ENCODE peak calls at places on chromosomes 1 and 21, in eight cellular contexts. H, I, O, L, J, K, C and Q are unnamed samples.
A peak's percentile ranks its signal among the peaks of the same experiment; 100 is the strongest.

GRCh38 chr1:59625388-59625787 is 189.4 kb upstream of the HOOK1 start:
- DNase-seq in K (no peak), O (no peak), L (no peak), I (no peak), C (no peak), H (no peak), J (no peak), Q (no peak)

GRCh38 chr1:167171286-167171929 is 49.3 kb upstream of the POU2F1 start:
- DNase-seq in I (no peak), L (no peak), O (no peak), J (no peak), K (no peak), H (no peak), C (no peak), Q (no peak)

GRCh38 chr1:73813726-73814125 is 384.2 kb downstream of the LRRIQ3 start:
- DNase-seq in L (peak; percentile 5), O (no peak), K (no peak), H (no peak), I (no peak), J (no peak), C (peak; percentile 18), Q (no peak)

GRCh38 chr1:193471981-193472380 is 285.6 kb upstream of the B3GALT2 start:
- DNase-seq in O (no peak), H (no peak), J (no peak), K (no peak), L (no peak), I (no peak), C (no peak), Q (no peak)

GRCh38 chr1:31957701-31958674 is 19.8 kb upstream of the PTP4A2 start:
- DNase-seq in J (peak; percentile 50), L (peak; percentile 16), I (no peak), H (no peak), O (no peak), C (no peak), K (no peak), Q (peak; percentile 49)

GRCh38 chr1:34781071-34781843 is at the start of gene GJB3:
- DNase-seq in C (peak; percentile 54), O (no peak), J (no peak), I (no peak), H (peak; percentile 30), L (no peak), K (no peak), Q (no peak)

GRCh38 chr1:81559662-81560350 is 240.9 kb upstream of the ADGRL2 start:
- DNase-seq in O (peak; percentile 24), L (peak; percentile 7), K (no peak), C (no peak), H (no peak), J (no peak), I (no peak), Q (no peak)

GRCh38 chr1:177065430-177065829 is 99.1 kb downstream of the ASTN1 start:
- DNase-seq in I (no peak), L (no peak), C (peak; percentile 48), H (no peak), K (no peak), O (no peak), J (no peak), Q (no peak)

GRCh38 chr1:68819190-68819829 is 322.4 kb upstream of the DEPDC1 start:
- DNase-seq in H (no peak), O (peak; percentile 20), L (peak; percentile 9), I (no peak), K (no peak), J (no peak), C (peak; percentile 56), Q (no peak)

GRCh38 chr1:45018599-45019230 is 6.7 kb downstream of the UROD start:
- DNase-seq in I (peak; percentile 74), H (no peak), O (peak; percentile 72), J (peak; percentile 40), K (no peak), C (peak; percentile 82), L (peak; percentile 62), Q (peak; percentile 48)

GRCh38 chr1:229238674-229239415 is 32.1 kb upstream of the RAB4A start:
- DNase-seq in I (no peak), O (no peak), K (no peak), L (no peak), J (no peak), C (no peak), H (peak; percentile 53), Q (no peak)

GRCh38 chr1:233410906-233411305 is 83.4 kb downstream of the MAP3K21 start:
- DNase-seq in L (no peak), I (no peak), J (no peak), O (no peak), K (no peak), C (no peak), H (no peak), Q (no peak)

GRCh38 chr1:233406339-233406960 is 78.9 kb downstream of the MAP3K21 start:
- DNase-seq in L (no peak), C (no peak), J (no peak), K (no peak), H (no peak), I (no peak), O (no peak), Q (no peak)

GRCh38 chr1:233412812-233413211 is 85.3 kb downstream of the MAP3K21 start:
- DNase-seq in K (no peak), L (no peak), H (no peak), I (no peak), O (no peak), J (no peak), C (no peak), Q (no peak)

GRCh38 chr1:233406994-233407631 is 79.6 kb downstream of the MAP3K21 start:
- DNase-seq in O (no peak), C (no peak), I (no peak), K (no peak), J (peak; percentile 14), H (no peak), L (no peak), Q (no peak)

GRCh38 chr1:233409540-233409939 is 82.0 kb downstream of the MAP3K21 start:
- DNase-seq in O (no peak), L (no peak), K (no peak), C (no peak), I (no peak), J (no peak), H (no peak), Q (no peak)
- TF ChIP-seq CTCF in O (no peak), L (no peak), K (no peak), C (no peak), I (no peak), J (no peak), H (no peak), Q (no peak)

DNA sequence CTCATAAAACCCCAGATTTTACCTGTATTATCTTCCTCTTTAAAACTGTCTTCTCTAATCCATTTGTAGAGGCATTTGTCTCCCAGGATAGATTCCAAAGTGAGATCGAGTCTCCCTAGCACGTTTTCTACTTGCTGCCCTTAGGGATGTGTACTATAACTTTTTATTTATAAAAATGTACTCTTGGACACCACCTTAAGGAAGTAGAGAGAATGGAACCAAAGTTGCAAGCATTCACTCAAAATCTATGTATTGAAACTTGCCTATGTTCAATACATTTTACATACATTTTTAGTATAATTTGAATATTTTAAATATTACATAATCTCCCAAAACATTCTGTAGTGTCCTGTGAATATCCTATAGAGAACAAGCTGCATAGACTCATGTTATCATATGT is 842 bp upstream of the SPRR2A start:
- DNase-seq in O (no peak), H (no peak), K (no peak), L (peak; percentile 10), I (no peak), C (no peak), J (no peak), Q (no peak)
- TF ChIP-seq CTCF in O (no peak), H (no peak), K (no peak), L (peak; percentile 12), I (no peak), C (no peak), J (peak; percentile 6), Q (no peak)

GRCh38 chr21:30097791-30098190 is 68.8 kb downstream of the CLDN17 start:
- DNase-seq in H (no peak), L (no peak), O (no peak), K (no peak), J (no peak), I (no peak), C (no peak), Q (no peak)
- TF ChIP-seq CTCF in H (no peak), L (no peak), O (no peak), K (no peak), J (no peak), I (no peak), C (no peak), Q (no peak)

GRCh38 chr1:20366766-20367602 is 76.3 kb downstream of the VWA5B1 start:
- DNase-seq in C (peak; percentile 84), H (peak; percentile 69), J (no peak), O (peak; percentile 40), K (no peak), L (peak; percentile 46), I (no peak), Q (peak; percentile 53)
- TF ChIP-seq CTCF in C (peak; percentile 69), H (peak; percentile 51), J (peak; percentile 31), O (peak; percentile 65), K (peak; percentile 31), L (peak; percentile 34), I (peak; percentile 19), Q (no peak)

DNA sequence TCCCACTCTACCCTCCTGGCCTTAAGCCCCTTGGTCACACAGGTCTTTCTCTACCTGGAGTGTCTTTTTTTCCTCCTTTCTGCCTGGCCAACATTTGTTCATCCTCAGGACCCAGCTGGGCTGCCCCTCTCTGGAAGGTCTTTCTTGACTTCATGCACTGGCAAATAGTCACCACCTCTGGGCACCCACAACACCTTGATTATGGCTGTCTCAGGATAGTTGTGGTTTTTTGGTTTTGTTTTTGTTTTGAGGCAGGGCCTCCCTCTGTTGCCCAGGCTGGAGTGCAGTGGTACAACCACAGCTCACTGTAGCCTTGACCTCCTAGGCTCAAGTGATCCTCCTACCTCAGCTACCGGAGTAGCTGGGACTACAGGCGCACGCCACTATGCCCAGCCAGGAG is 10.8 kb downstream of the RPS6KA1 start:
- DNase-seq in K (no peak), H (no peak), J (no peak), O (no peak), C (no peak), I (no peak), L (no peak), Q (no peak)
- TF ChIP-seq CTCF in K (no peak), H (no peak), J (no peak), O (no peak), C (no peak), I (no peak), L (no peak), Q (no peak)